ENCODE peak calls at places on chromosomes 13 and 19, in five cellular contexts. I is CD4-positive, alpha-beta memory T cell; Y is cardiac muscle cell; C is sigmoid colon; M is aorta. K is an unnamed sample.

GRCh38 chr13:77351326-77351725 is 24.4 kb upstream of the MYCBP2 start:
- DNase-seq in I (no peak), Y (no peak), C (no peak), M (no peak), K (no peak)

GRCh38 chr13:40096357-40096911 is 441.0 kb downstream of the COG6 start:
- DNase-seq in I (peak; percentile 55), Y (no peak), C (no peak), M (no peak), K (peak; percentile 9)

GRCh38 chr13:80307401-80307987 is 33.4 kb downstream of the SPRY2 start:
- DNase-seq in I (no peak), Y (no peak), C (no peak), M (no peak), K (no peak)

GRCh38 chr13:107459430-107459829 is 755.9 kb downstream of the LIG4 start:
- DNase-seq in I (no peak), Y (peak; percentile 81), C (no peak), M (no peak), K (no peak)

GRCh38 chr13:39768962-39769361 is 113.5 kb downstream of the COG6 start:
- DNase-seq in I (no peak), Y (no peak), C (no peak), M (no peak), K (no peak)

GRCh38 chr19:46922465-46922864 is 61.7 kb downstream of the ARHGAP35 start:
- DNase-seq in I (no peak), Y (no peak), C (no peak), M (no peak), K (no peak)

GRCh38 chr13:25929816-25930215 is 122.0 kb downstream of the SHISA2 start:
- DNase-seq in I (no peak), Y (no peak), C (no peak), M (no peak), K (no peak)

GRCh38 chr19:15123900-15124299 is 16.7 kb downstream of the SYDE1 start:
- DNase-seq in I (no peak), Y (no peak), C (peak; percentile 97), M (no peak), K (no peak)

GRCh38 chr19:29016926-29017760 is 195.8 kb downstream of the UQCRFS1 start:
- DNase-seq in I (no peak), Y (no peak), C (peak; percentile 17), M (no peak), K (no peak)

GRCh38 chr13:33228645-33229445 is 56.7 kb downstream of the STARD13 start:
- DNase-seq in I (no peak), Y (peak; percentile 67), C (no peak), M (no peak), K (no peak)

GRCh38 chr19:30333291-30334065 is 38.7 kb upstream of the ZNF536 start:
- DNase-seq in I (no peak), Y (no peak), C (no peak), M (no peak), K (no peak)

GRCh38 chr19:42282036-42282762 is 13.1 kb downstream of the CIC start:
- DNase-seq in I (peak; percentile 55), Y (no peak), C (peak; percentile 76), M (no peak), K (no peak)

GRCh38 chr19:13839193-13839937 is 37.6 kb upstream of the NANOS3 start:
- DNase-seq in I (peak; percentile 96), Y (peak; percentile 86), C (peak; percentile 95), M (peak; percentile 97), K (peak; percentile 81)
- H3K4me1 ChIP-seq in I (peaks cover 78% of the 10 kb centered on the region), Y (peaks cover 23% of the 10 kb centered on the region), C (no peaks in the 10 kb centered on the region), M (no peaks in the 10 kb centered on the region), K (peaks cover 82% of the 10 kb centered on the region)

GRCh38 chr13:114034481-114034891 is 60.6 kb upstream of the C13orf46 start:
- DNase-seq in I (no peak), Y (no peak), C (no peak), M (no peak), K (no peak)
- H3K4me1 ChIP-seq in I (peaks cover 33% of the 10 kb centered on the region), Y (no peaks in the 10 kb centered on the region), C (no peaks in the 10 kb centered on the region), M (no peaks in the 10 kb centered on the region), K (peaks cover 6% of the 10 kb centered on the region)

GRCh38 chr19:1466018-1466460 is 13.0 kb downstream of the C19orf25 start:
- DNase-seq in I (no peak), Y (no peak), C (no peak), M (no peak), K (no peak)
- H3K4me1 ChIP-seq in I (peaks cover 43% of the 10 kb centered on the region), Y (peaks cover 12% of the 10 kb centered on the region), C (no peaks in the 10 kb centered on the region), M (no peaks in the 10 kb centered on the region), K (peaks cover 49% of the 10 kb centered on the region)

DNA sequence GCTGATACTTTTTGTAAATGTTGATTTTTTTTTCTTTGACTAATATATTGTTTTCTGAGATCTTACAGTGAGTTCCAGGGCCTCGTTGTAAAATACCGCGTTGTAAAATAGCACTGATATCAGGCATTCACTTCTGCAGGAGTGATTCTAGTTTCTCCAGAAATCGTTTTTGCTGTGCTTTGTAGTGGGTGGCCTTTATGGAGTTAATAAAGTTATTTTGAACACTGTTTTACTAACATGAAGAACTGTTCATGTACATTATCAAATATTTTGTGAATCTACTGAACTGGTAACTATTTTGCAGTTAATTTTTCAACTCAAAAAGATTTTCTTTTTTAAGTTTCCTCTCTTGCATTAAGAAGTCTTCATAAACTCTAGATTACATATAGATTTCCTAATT is 985 bp upstream of the ZNF266 start:
- DNase-seq in I (no peak), Y (no peak), C (no peak), M (no peak), K (no peak)
- H3K4me1 ChIP-seq in I (peaks cover 30% of the 10 kb centered on the region), Y (peaks cover 14% of the 10 kb centered on the region), C (no peaks in the 10 kb centered on the region), M (no peaks in the 10 kb centered on the region), K (no peaks in the 10 kb centered on the region)

DNA sequence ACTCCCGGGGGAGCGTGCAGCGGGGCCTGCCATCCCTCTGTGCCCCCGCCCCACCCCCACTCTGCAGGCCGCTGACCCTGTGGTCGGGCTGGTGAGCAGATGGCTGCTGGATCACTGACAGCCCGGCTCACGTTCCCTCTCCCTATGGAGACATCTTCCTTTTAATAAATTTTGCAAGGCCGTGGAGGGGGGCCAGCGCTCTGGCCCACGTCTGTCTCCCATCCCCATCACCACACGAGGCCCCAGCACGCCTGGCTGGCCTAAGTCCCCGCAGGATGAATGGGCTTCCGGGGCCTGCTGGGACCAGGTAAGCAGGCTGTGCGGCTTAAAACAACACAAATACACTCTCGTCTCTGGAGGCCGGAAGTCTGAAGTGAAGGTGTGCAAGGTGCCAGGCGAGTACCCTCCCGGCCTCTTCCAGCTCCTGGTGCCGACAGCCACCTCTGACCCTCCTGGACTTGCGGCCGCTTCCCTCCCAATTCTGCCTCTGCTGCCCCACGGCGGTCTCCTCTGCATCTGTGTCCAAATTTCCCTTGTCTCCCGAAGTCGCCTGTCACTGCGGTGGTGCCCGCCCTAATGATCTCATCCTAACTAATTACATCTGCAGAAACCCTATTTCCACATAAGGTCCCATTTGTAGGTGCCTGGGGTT is 8.3 kb upstream of the PTBP1 start:
- DNase-seq in I (peak; percentile 31), Y (no peak), C (no peak), M (no peak), K (no peak)
- H3K4me1 ChIP-seq in I (no peaks in the 10 kb centered on the region), Y (peaks cover 13% of the 10 kb centered on the region), C (no peaks in the 10 kb centered on the region), M (no peaks in the 10 kb centered on the region), K (no peaks in the 10 kb centered on the region)

DNA sequence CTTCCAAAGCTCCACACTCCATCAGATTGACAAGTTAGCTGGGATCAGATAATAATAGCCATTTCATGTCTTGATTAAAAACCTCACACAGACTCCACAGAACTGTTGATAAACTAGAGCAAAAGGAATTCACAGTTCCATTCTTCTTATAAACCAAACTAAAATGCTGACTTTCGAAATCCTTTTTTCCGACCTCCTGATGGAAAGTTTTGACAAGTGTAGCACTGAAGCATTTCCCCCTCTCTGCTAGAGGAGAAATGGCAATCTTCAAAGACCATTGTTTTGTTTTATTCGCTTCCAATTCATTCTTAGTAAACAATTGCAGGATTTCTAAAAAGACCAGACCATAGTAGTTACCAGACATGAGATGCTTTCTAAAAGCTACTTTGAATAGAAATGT is 58.8 kb downstream of the COL4A2 start:
- DNase-seq in I (no peak), Y (no peak), C (no peak), M (no peak), K (no peak)
- H3K4me1 ChIP-seq in I (no peaks in the 10 kb centered on the region), Y (peaks cover 56% of the 10 kb centered on the region), C (no peaks in the 10 kb centered on the region), M (no peaks in the 10 kb centered on the region), K (no peaks in the 10 kb centered on the region)

GRCh38 chr13:109160887-109161669 is 531.7 kb downstream of the MYO16 start:
- DNase-seq in I (no peak), Y (no peak), C (no peak), M (no peak), K (no peak)
- H3K4me1 ChIP-seq in I (no peaks in the 10 kb centered on the region), Y (no peaks in the 10 kb centered on the region), C (no peaks in the 10 kb centered on the region), M (peaks cover 2% of the 10 kb centered on the region), K (no peaks in the 10 kb centered on the region)

GRCh38 chr19:33302974-33303790 is 848 bp upstream of the CEBPA start:
- DNase-seq in I (no peak), Y (peak; percentile 70), C (peak; percentile 81), M (peak; percentile 71), K (no peak)

GRCh38 chr19:33301011-33301899 is 1.1 kb downstream of the CEBPA start:
- DNase-seq in I (no peak), Y (peak; percentile 14), C (peak; percentile 69), M (no peak), K (no peak)

GRCh38 chr19:33301900-33302174 is 497 bp downstream of the CEBPA start:
- DNase-seq in I (no peak), Y (no peak), C (no peak), M (no peak), K (no peak)

GRCh38 chr19:33303791-33304759 is 1.7 kb upstream of the CEBPA start:
- DNase-seq in I (no peak), Y (peak; percentile 14), C (peak; percentile 74), M (no peak), K (no peak)

GRCh38 chr19:33302175-33302973 is at the start of gene CEBPA:
- DNase-seq in I (no peak), Y (peak; percentile 85), C (peak; percentile 94), M (peak; percentile 89), K (peak; percentile 21)
- H3K4me1 ChIP-seq in I (peaks cover 22% of the 10 kb centered on the region), Y (peaks cover 10% of the 10 kb centered on the region), C (no peaks in the 10 kb centered on the region), M (no peaks in the 10 kb centered on the region), K (peaks cover 14% of the 10 kb centered on the region)

GRCh38 chr19:56126983-56127780 is 6.1 kb upstream of the ZNF787 start:
- DNase-seq in I (no peak), Y (no peak), C (no peak), M (no peak), K (no peak)
- H3K4me1 ChIP-seq in I (peaks cover 2% of the 10 kb centered on the region), Y (peaks cover 17% of the 10 kb centered on the region), C (no peaks in the 10 kb centered on the region), M (no peaks in the 10 kb centered on the region), K (no peaks in the 10 kb centered on the region)

DNA sequence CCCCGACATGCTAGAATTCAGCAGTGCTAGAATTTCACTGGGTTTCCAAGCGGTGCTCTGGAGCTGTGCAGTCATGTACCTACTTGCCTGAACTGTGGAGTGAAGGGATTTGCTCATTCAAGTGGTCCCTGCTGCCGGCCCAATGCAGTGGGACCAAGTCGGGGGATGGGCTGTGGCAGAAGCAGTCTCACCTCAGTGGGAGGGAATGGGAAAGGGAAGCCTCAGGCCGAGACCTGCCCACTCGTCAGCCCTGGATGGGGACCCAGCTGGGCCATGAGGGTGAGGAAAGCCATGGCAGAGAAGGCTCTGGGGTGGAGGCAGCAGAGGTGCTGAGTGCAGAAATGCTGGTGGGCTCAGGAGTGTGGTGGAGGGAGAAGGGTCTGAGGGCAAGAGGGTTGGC is 14.9 kb downstream of the KLHL26 start:
- DNase-seq in I (no peak), Y (no peak), C (no peak), M (no peak), K (no peak)
- H3K4me1 ChIP-seq in I (no peaks in the 10 kb centered on the region), Y (peaks cover 27% of the 10 kb centered on the region), C (no peaks in the 10 kb centered on the region), M (no peaks in the 10 kb centered on the region), K (no peaks in the 10 kb centered on the region)